ENCODE peak calls at places on chromosomes 1 and 21, in five cellular contexts. D, O, X, W and N are unnamed samples.

GRCh38 chr1:161200421-161200991 is 1.7 kb upstream of the ADAMTS4 start:
- DNase-seq in D (no peak), X (no peak), O (no peak), W (no peak), N (no peak)

GRCh38 chr1:206769331-206769731 is 1.2 kb upstream of the IL19 start:
- DNase-seq in D (peak; percentile 31), X (no peak), O (peak; percentile 36), W (no peak), N (no peak)

GRCh38 chr21:32770514-32771133 is 931 bp downstream of the PAXBP1 start:
- DNase-seq in W (peak; percentile 8), X (no peak), D (no peak), O (no peak), N (peak; percentile 44)

GRCh38 chr1:99481391-99481996 is 164.4 kb upstream of the PALMD start:
- DNase-seq in O (peak; percentile 2), W (peak; percentile 9), X (peak; percentile 77), D (peak; percentile 76), N (peak; percentile 53)

GRCh38 chr1:43354471-43354870 is 4.3 kb upstream of the CDC20 start:
- DNase-seq in W (no peak), X (peak; percentile 43), D (no peak), O (no peak), N (no peak)

GRCh38 chr1:211485480-211485857 is 6.5 kb downstream of the RD3 start:
- DNase-seq in W (no peak), O (no peak), D (no peak), X (no peak), N (no peak)

GRCh38 chr1:38586993-38587646 is 272.5 kb downstream of the RRAGC start:
- DNase-seq in O (peak; percentile 52), X (peak; percentile 3), D (peak; percentile 40), W (no peak), N (peak; percentile 26)

GRCh38 chr21:35563885-35564451 is 496.4 kb downstream of the SETD4 start:
- DNase-seq in D (peak; percentile 72), O (no peak), X (peak; percentile 99), W (peak; percentile 88), N (peak; percentile 20)

GRCh38 chr1:84758968-84759491 is 68.8 kb upstream of the SSX2IP start:
- DNase-seq in W (no peak), X (peak; percentile 41), O (peak; percentile 13), D (peak; percentile 30), N (no peak)

GRCh38 chr1:167500283-167500860 is 18.0 kb downstream of the CD247 start:
- DNase-seq in W (no peak), O (no peak), D (no peak), X (no peak), N (no peak)

GRCh38 chr1:235006132-235006721 is 122.4 kb downstream of the TOMM20 start:
- DNase-seq in X (no peak), D (no peak), O (no peak), W (no peak), N (no peak)

GRCh38 chr1:235329139-235329808 is 904 bp downstream of the GGPS1 start:
- DNase-seq in D (peak; percentile 51), X (no peak), W (no peak), O (peak; percentile 23), N (peak; percentile 37)

GRCh38 chr1:180851995-180852887 is 60.5 kb upstream of the KIAA1614 start:
- DNase-seq in X (no peak), W (no peak), D (no peak), O (no peak), N (no peak)

GRCh38 chr1:109912214-109912861 is 1.7 kb downstream of the CSF1 start:
- DNase-seq in D (no peak), X (peak; percentile 49), O (no peak), W (no peak), N (no peak)

GRCh38 chr1:17485280-17485679 is 45.8 kb upstream of the RCC2 start:
- DNase-seq in X (peak; percentile 28), O (no peak), W (no peak), D (peak; percentile 16), N (peak; percentile 28)

GRCh38 chr21:37207441-37208009 is 59.6 kb downstream of the VPS26C start:
- DNase-seq in W (no peak), D (peak; percentile 57), O (no peak), X (peak; percentile 31), N (peak; percentile 82)

GRCh38 chr1:53328490-53329182 is 766 bp upstream of the LRP8 start:
- DNase-seq in X (no peak), O (no peak), D (no peak), W (no peak), N (no peak)

GRCh38 chr1:156502749-156503671 is 2.4 kb upstream of the MEF2D start:
- DNase-seq in X (peak; percentile 97), O (no peak), D (peak; percentile 79), W (peak; percentile 48), N (peak; percentile 92)

GRCh38 chr1:107432108-107432507 is 291.3 kb downstream of the NTNG1 start:
- DNase-seq in X (no peak), O (no peak), W (no peak), D (no peak), N (no peak)

GRCh38 chr1:76830373-76830772 is 36.9 kb upstream of the ST6GALNAC5 start:
- DNase-seq in O (no peak), W (no peak), X (no peak), D (no peak), N (no peak)

GRCh38 chr1:221741364-221741970 is 422 bp downstream of the DUSP10 start:
- DNase-seq in O (peak; percentile 9), W (no peak), D (peak; percentile 44), X (no peak), N (peak; percentile 38)

GRCh38 chr1:116711061-116711582 is 43.1 kb upstream of the CD2 start:
- DNase-seq in D (no peak), O (no peak), X (no peak), W (no peak), N (peak; percentile 51)

GRCh38 chr1:52237430-52237829 is 95.5 kb downstream of the ZFYVE9 start:
- DNase-seq in X (peak; percentile 21), W (peak; percentile 11), O (no peak), D (no peak), N (no peak)